ENCODE peak calls at places on chromosomes 1 and 21, in four cellular contexts. One of them, this sample, is unnamed.

GRCh38 chr21:46507562-46507961 is 48.9 kb downstream of the DIP2A start:
- DNase-seq in choroid plexus epithelial cell: no peak
- DNase-seq in dorsolateral prefrontal cortex: no peak
- DNase-seq in mesendoderm: no peak
- DNase-seq in this sample: no peak

GRCh38 chr1:205961970-205962820 is 18.9 kb upstream of the SLC26A9 start:
- DNase-seq in dorsolateral prefrontal cortex: no peak
- DNase-seq in mesendoderm: no peak
- DNase-seq in choroid plexus epithelial cell: no peak
- DNase-seq in this sample: peak

GRCh38 chr21:32524010-32524719 is 61.2 kb downstream of the TCP10L start:
- DNase-seq in mesendoderm: peak
- DNase-seq in dorsolateral prefrontal cortex: no peak
- DNase-seq in choroid plexus epithelial cell: peak
- DNase-seq in this sample: peak

GRCh38 chr1:44500181-44501021 is 95.3 kb downstream of the RNF220 start:
- DNase-seq in dorsolateral prefrontal cortex: peak
- DNase-seq in mesendoderm: peak
- DNase-seq in choroid plexus epithelial cell: peak
- DNase-seq in this sample: no peak

GRCh38 chr21:14080764-14081096 is 130.0 kb downstream of the LIPI start:
- DNase-seq in mesendoderm: peak
- DNase-seq in choroid plexus epithelial cell: no peak
- DNase-seq in dorsolateral prefrontal cortex: no peak
- DNase-seq in this sample: no peak

GRCh38 chr1:53573522-53573921 is 114.3 kb downstream of the DMRTB1 start:
- DNase-seq in dorsolateral prefrontal cortex: no peak
- DNase-seq in mesendoderm: no peak
- DNase-seq in choroid plexus epithelial cell: no peak
- DNase-seq in this sample: no peak

GRCh38 chr1:155009221-155009711 is 6.7 kb downstream of the ZBTB7B start:
- DNase-seq in mesendoderm: no peak
- DNase-seq in choroid plexus epithelial cell: no peak
- DNase-seq in dorsolateral prefrontal cortex: no peak
- DNase-seq in this sample: no peak

GRCh38 chr1:36622741-36623648 is 140.3 kb upstream of the CSF3R start:
- DNase-seq in mesendoderm: no peak
- DNase-seq in choroid plexus epithelial cell: no peak
- DNase-seq in dorsolateral prefrontal cortex: no peak
- DNase-seq in this sample: no peak

GRCh38 chr1:230138561-230139239 is 71.7 kb downstream of the GALNT2 start:
- DNase-seq in choroid plexus epithelial cell: no peak
- DNase-seq in dorsolateral prefrontal cortex: no peak
- DNase-seq in mesendoderm: no peak
- DNase-seq in this sample: no peak

GRCh38 chr1:201896951-201897391 is 8.3 kb downstream of the SHISA4 start:
- DNase-seq in dorsolateral prefrontal cortex: no peak
- DNase-seq in choroid plexus epithelial cell: no peak
- DNase-seq in mesendoderm: no peak
- DNase-seq in this sample: peak

GRCh38 chr1:232627645-232628334 is 2.1 kb downstream of the SIPA1L2 start:
- DNase-seq in choroid plexus epithelial cell: peak
- DNase-seq in mesendoderm: peak
- DNase-seq in dorsolateral prefrontal cortex: no peak
- DNase-seq in this sample: peak

GRCh38 chr1:168959382-168959781 is 147.1 kb upstream of the ATP1B1 start:
- DNase-seq in choroid plexus epithelial cell: no peak
- DNase-seq in mesendoderm: no peak
- DNase-seq in dorsolateral prefrontal cortex: no peak
- DNase-seq in this sample: no peak

GRCh38 chr1:83693409-83694126 is 305.4 kb downstream of the TTLL7 start:
- DNase-seq in mesendoderm: peak
- DNase-seq in dorsolateral prefrontal cortex: no peak
- DNase-seq in choroid plexus epithelial cell: peak
- DNase-seq in this sample: peak

GRCh38 chr1:203274603-203275381 is 30.5 kb upstream of the BTG2 start:
- DNase-seq in dorsolateral prefrontal cortex: peak
- DNase-seq in mesendoderm: no peak
- DNase-seq in choroid plexus epithelial cell: no peak
- DNase-seq in this sample: no peak

GRCh38 chr1:218739426-218739825 is 394.3 kb downstream of the TGFB2 start:
- DNase-seq in dorsolateral prefrontal cortex: no peak
- DNase-seq in mesendoderm: no peak
- DNase-seq in choroid plexus epithelial cell: peak
- DNase-seq in this sample: no peak

GRCh38 chr21:17712887-17713286 is 100.2 kb upstream of the BTG3 start:
- DNase-seq in dorsolateral prefrontal cortex: no peak
- DNase-seq in mesendoderm: no peak
- DNase-seq in choroid plexus epithelial cell: no peak
- DNase-seq in this sample: no peak

GRCh38 chr1:174114788-174115448 is 44.4 kb upstream of the RABGAP1L start:
- DNase-seq in dorsolateral prefrontal cortex: no peak
- DNase-seq in choroid plexus epithelial cell: peak
- DNase-seq in mesendoderm: peak
- DNase-seq in this sample: peak

GRCh38 chr1:31004231-31004621 is 61.3 kb downstream of the PUM1 start:
- DNase-seq in dorsolateral prefrontal cortex: no peak
- DNase-seq in mesendoderm: no peak
- DNase-seq in choroid plexus epithelial cell: no peak
- DNase-seq in this sample: no peak

GRCh38 chr21:34807146-34807880 is 138.5 kb downstream of the CLIC6 start:
- DNase-seq in mesendoderm: peak
- DNase-seq in dorsolateral prefrontal cortex: no peak
- DNase-seq in choroid plexus epithelial cell: peak
- DNase-seq in this sample: peak